ENCODE peak calls at places on chromosomes 12 and 14, in six cellular contexts. One of them, this sample, is unnamed.

GRCh38 chr12:6044082-6044481 is 80.4 kb downstream of the VWF start:
- DNase-seq in NCI-H1417: no peak
- DNase-seq in NCI-H1105 treated with DMSO at 0.1 percent for 48 hours: no peak
- DNase-seq in adipocyte: peak
- DNase-seq in kidney tubule cell: peak
- DNase-seq in NCI-H2171 treated with DMSO at 0.1 percent for 48 hours: no peak
- DNase-seq in this sample: no peak

GRCh38 chr12:7161811-7162210 is 27.7 kb upstream of the PEX5 start:
- DNase-seq in NCI-H1417: no peak
- DNase-seq in NCI-H1105 treated with DMSO at 0.1 percent for 48 hours: no peak
- DNase-seq in adipocyte: peak
- DNase-seq in kidney tubule cell: no peak
- DNase-seq in NCI-H2171 treated with DMSO at 0.1 percent for 48 hours: no peak
- DNase-seq in this sample: no peak

GRCh38 chr14:23941230-23941629 is 12.3 kb upstream of the DHRS4 start:
- DNase-seq in NCI-H1417: no peak
- DNase-seq in NCI-H1105 treated with DMSO at 0.1 percent for 48 hours: no peak
- DNase-seq in adipocyte: no peak
- DNase-seq in kidney tubule cell: no peak
- DNase-seq in NCI-H2171 treated with DMSO at 0.1 percent for 48 hours: no peak
- DNase-seq in this sample: no peak

GRCh38 chr14:31360919-31361662 is 59.3 kb downstream of the HEATR5A start:
- DNase-seq in NCI-H1417: no peak
- DNase-seq in NCI-H1105 treated with DMSO at 0.1 percent for 48 hours: no peak
- DNase-seq in adipocyte: peak
- DNase-seq in kidney tubule cell: peak
- DNase-seq in NCI-H2171 treated with DMSO at 0.1 percent for 48 hours: no peak
- DNase-seq in this sample: no peak

GRCh38 chr12:92334552-92334951 is 188.9 kb upstream of the BTG1 start:
- DNase-seq in NCI-H1417: no peak
- DNase-seq in NCI-H1105 treated with DMSO at 0.1 percent for 48 hours: no peak
- DNase-seq in adipocyte: no peak
- DNase-seq in kidney tubule cell: no peak
- DNase-seq in NCI-H2171 treated with DMSO at 0.1 percent for 48 hours: no peak
- DNase-seq in this sample: no peak

GRCh38 chr14:99968156-99968920 is 96.9 kb upstream of the EVL start:
- DNase-seq in NCI-H1417: no peak
- DNase-seq in NCI-H1105 treated with DMSO at 0.1 percent for 48 hours: no peak
- DNase-seq in adipocyte: peak
- DNase-seq in kidney tubule cell: peak
- DNase-seq in NCI-H2171 treated with DMSO at 0.1 percent for 48 hours: no peak
- DNase-seq in this sample: no peak

GRCh38 chr14:85417396-85417795 is 112.5 kb upstream of the FLRT2 start:
- DNase-seq in NCI-H1417: no peak
- DNase-seq in NCI-H1105 treated with DMSO at 0.1 percent for 48 hours: no peak
- DNase-seq in adipocyte: no peak
- DNase-seq in kidney tubule cell: no peak
- DNase-seq in NCI-H2171 treated with DMSO at 0.1 percent for 48 hours: no peak
- DNase-seq in this sample: no peak

GRCh38 chr14:73591690-73592448 is at the start of gene ACOT4:
- DNase-seq in NCI-H1417: peak
- DNase-seq in NCI-H1105 treated with DMSO at 0.1 percent for 48 hours: peak
- DNase-seq in adipocyte: peak
- DNase-seq in kidney tubule cell: peak
- DNase-seq in NCI-H2171 treated with DMSO at 0.1 percent for 48 hours: peak
- DNase-seq in this sample: no peak

GRCh38 chr12:88633312-88633711 is 53.0 kb upstream of the KITLG start:
- DNase-seq in NCI-H1417: no peak
- DNase-seq in NCI-H1105 treated with DMSO at 0.1 percent for 48 hours: no peak
- DNase-seq in adipocyte: peak
- DNase-seq in kidney tubule cell: no peak
- DNase-seq in NCI-H2171 treated with DMSO at 0.1 percent for 48 hours: no peak
- DNase-seq in this sample: no peak

GRCh38 chr12:5561057-5561456 is 129.1 kb downstream of the NTF3 start:
- DNase-seq in NCI-H1417: no peak
- DNase-seq in NCI-H1105 treated with DMSO at 0.1 percent for 48 hours: no peak
- DNase-seq in adipocyte: no peak
- DNase-seq in kidney tubule cell: no peak
- DNase-seq in NCI-H2171 treated with DMSO at 0.1 percent for 48 hours: no peak
- DNase-seq in this sample: no peak

GRCh38 chr12:76138656-76139055 is 54.2 kb upstream of the NAP1L1 start:
- DNase-seq in NCI-H1417: no peak
- DNase-seq in NCI-H1105 treated with DMSO at 0.1 percent for 48 hours: no peak
- DNase-seq in adipocyte: no peak
- DNase-seq in kidney tubule cell: no peak
- DNase-seq in NCI-H2171 treated with DMSO at 0.1 percent for 48 hours: no peak
- DNase-seq in this sample: no peak

GRCh38 chr12:19206493-19207077 is 77.1 kb downstream of the PLEKHA5 start:
- DNase-seq in NCI-H1417: no peak
- DNase-seq in NCI-H1105 treated with DMSO at 0.1 percent for 48 hours: no peak
- DNase-seq in adipocyte: no peak
- DNase-seq in kidney tubule cell: no peak
- DNase-seq in NCI-H2171 treated with DMSO at 0.1 percent for 48 hours: no peak
- DNase-seq in this sample: no peak

GRCh38 chr12:92041742-92042141 is 103.9 kb downstream of the BTG1 start:
- DNase-seq in NCI-H1417: no peak
- DNase-seq in NCI-H1105 treated with DMSO at 0.1 percent for 48 hours: no peak
- DNase-seq in adipocyte: no peak
- DNase-seq in kidney tubule cell: peak
- DNase-seq in NCI-H2171 treated with DMSO at 0.1 percent for 48 hours: no peak
- DNase-seq in this sample: no peak

GRCh38 chr14:44353805-44354204 is 153.3 kb downstream of the FSCB start:
- DNase-seq in NCI-H1417: no peak
- DNase-seq in NCI-H1105 treated with DMSO at 0.1 percent for 48 hours: no peak
- DNase-seq in adipocyte: no peak
- DNase-seq in kidney tubule cell: no peak
- DNase-seq in NCI-H2171 treated with DMSO at 0.1 percent for 48 hours: no peak
- DNase-seq in this sample: no peak

GRCh38 chr12:14910090-14910915 is 24.6 kb upstream of the MGP start:
- DNase-seq in NCI-H1417: no peak
- DNase-seq in NCI-H1105 treated with DMSO at 0.1 percent for 48 hours: no peak
- DNase-seq in adipocyte: no peak
- DNase-seq in kidney tubule cell: peak
- DNase-seq in NCI-H2171 treated with DMSO at 0.1 percent for 48 hours: no peak
- DNase-seq in this sample: no peak

GRCh38 chr14:54087376-54087775 is 130.8 kb upstream of the BMP4 start:
- DNase-seq in NCI-H1417: no peak
- DNase-seq in NCI-H1105 treated with DMSO at 0.1 percent for 48 hours: no peak
- DNase-seq in adipocyte: no peak
- DNase-seq in kidney tubule cell: no peak
- DNase-seq in NCI-H2171 treated with DMSO at 0.1 percent for 48 hours: no peak
- DNase-seq in this sample: peak

This sample was measured in NCI-H1694 treated with DMSO at 0.1 percent for 48 hours.